ENCODE peak calls at places on chromosome X, in seven cellular contexts. P, Y, H, Z, A, D and C are unnamed samples.

GRCh38 chrX:40061871-40062524 is 35.8 kb downstream of the BCOR start:
- DNase-seq in P (no peak), Y (no peak), H (no peak), Z (no peak), A (no peak), D (no peak), C (no peak)

GRCh38 chrX:67545772-67546495 is 2.1 kb downstream of the AR start:
- DNase-seq in P (no peak), Y (peak; percentile 59), H (no peak), Z (no peak), A (no peak), D (no peak), C (peak; percentile 39)

GRCh38 chrX:19888419-19888879 is 1.0 kb upstream of the SH3KBP1 start:
- DNase-seq in P (peak; percentile 44), Y (no peak), H (peak; percentile 70), Z (peak; percentile 63), A (peak; percentile 76), D (no peak), C (peak; percentile 70)

GRCh38 chrX:151870603-151871002 is 42.1 kb upstream of the MAGEA4 start:
- DNase-seq in P (no peak), Y (no peak), H (no peak), Z (no peak), A (peak; percentile 69), D (no peak), C (peak; percentile 44)

GRCh38 chrX:155662297-155662696 is 49.5 kb upstream of the TMLHE start:
- DNase-seq in P (no peak), Y (no peak), H (peak; percentile 2), Z (peak; percentile 11), A (peak; percentile 0), D (no peak), C (no peak)

GRCh38 chrX:55710701-55711100 is 6.8 kb upstream of the RRAGB start:
- DNase-seq in P (no peak), Y (no peak), H (no peak), Z (no peak), A (peak; percentile 55), D (no peak), C (peak; percentile 59)

GRCh38 chrX:22533898-22534297 is 261.2 kb downstream of the CBLL2 start:
- DNase-seq in P (no peak), Y (no peak), H (peak; percentile 4), Z (no peak), A (no peak), D (no peak), C (no peak)

GRCh38 chrX:110055616-110056015 is 52.7 kb downstream of the TMEM164 start:
- DNase-seq in P (no peak), Y (no peak), H (no peak), Z (no peak), A (no peak), D (no peak), C (no peak)

GRCh38 chrX:111719426-111720210 is 38.6 kb downstream of the ALG13 start:
- DNase-seq in P (no peak), Y (no peak), H (peak; percentile 16), Z (no peak), A (peak; percentile 10), D (no peak), C (no peak)

GRCh38 chrX:150483576-150483975 is 84.8 kb upstream of the MTM1 start:
- DNase-seq in P (no peak), Y (no peak), H (no peak), Z (no peak), A (peak; percentile 78), D (no peak), C (no peak)

GRCh38 chrX:10529344-10529743 is 91.0 kb downstream of the MID1 start:
- DNase-seq in P (no peak), Y (no peak), H (no peak), Z (no peak), A (peak; percentile 65), D (no peak), C (no peak)

GRCh38 chrX:134821370-134821769 is 163.1 kb upstream of the PLAC1 start:
- DNase-seq in P (no peak), Y (no peak), H (no peak), Z (no peak), A (peak; percentile 43), D (no peak), C (peak; percentile 53)

GRCh38 chrX:22800806-22801205 is 199.0 kb upstream of the DDX53 start:
- DNase-seq in P (no peak), Y (no peak), H (no peak), Z (no peak), A (peak; percentile 22), D (no peak), C (peak; percentile 20)

GRCh38 chrX:68428431-68428830 is 4.9 kb downstream of the OPHN1 start:
- DNase-seq in P (no peak), Y (no peak), H (no peak), Z (no peak), A (peak; percentile 3), D (no peak), C (no peak)

GRCh38 chrX:17595456-17596035 is 141.7 kb upstream of the SCML1 start:
- DNase-seq in P (no peak), Y (no peak), H (no peak), Z (no peak), A (peak; percentile 59), D (no peak), C (no peak)

GRCh38 chrX:16750136-16750535 is 30.7 kb downstream of the SYAP1 start:
- DNase-seq in P (no peak), Y (no peak), H (no peak), Z (no peak), A (peak; percentile 44), D (no peak), C (peak; percentile 71)

GRCh38 chrX:108699368-108699767 is 37.0 kb downstream of the IRS4 start:
- DNase-seq in P (no peak), Y (no peak), H (peak; percentile 33), Z (peak; percentile 52), A (peak; percentile 19), D (no peak), C (peak; percentile 33)

GRCh38 chrX:79081895-79082512 is 62.5 kb upstream of the GPR174 start:
- DNase-seq in P (peak; percentile 52), Y (no peak), H (peak; percentile 65), Z (peak; percentile 28), A (peak; percentile 14), D (no peak), C (peak; percentile 52)

GRCh38 chrX:49162620-49163019 is at the start of gene MAGIX:
- DNase-seq in P (no peak), Y (no peak), H (no peak), Z (no peak), A (no peak), D (no peak), C (no peak)

GRCh38 chrX:9804444-9804843 is 18.2 kb downstream of the SHROOM2 start:
- DNase-seq in P (no peak), Y (no peak), H (no peak), Z (no peak), A (no peak), D (no peak), C (peak; percentile 18)

GRCh38 chrX:2848806-2849420 is 20.2 kb downstream of the GYG2 start:
- DNase-seq in P (no peak), Y (no peak), H (no peak), Z (no peak), A (peak; percentile 56), D (no peak), C (peak; percentile 64)